ENCODE peak calls at places on chromosomes 7 and 10, in eight cellular contexts. G, Q, M, H, U, L, F and X are unnamed samples.

GRCh38 chr7:99825451-99825850 is 2.4 kb upstream of the CYP3A43 start:
- DNase-seq in Q (no peak), U (no peak), G (no peak), F (no peak), M (no peak), L (no peak), H (no peak), X (no peak)

GRCh38 chr7:1595027-1595426 is 25.2 kb upstream of the PSMG3 start:
- DNase-seq in M (no peak), G (no peak), H (no peak), L (no peak), Q (no peak), F (no peak), U (no peak), X (no peak)

GRCh38 chr7:128215281-128215680 is 25.8 kb upstream of the LEP start:
- DNase-seq in Q (peak), F (peak), M (peak), L (peak), G (peak), H (no peak), U (peak), X (peak)

GRCh38 chr10:37701781-37702493 is 155.5 kb downstream of the ZNF248 start:
- DNase-seq in L (no peak), G (no peak), H (no peak), M (no peak), Q (no peak), U (no peak), F (no peak), X (no peak)

GRCh38 chr7:82818091-82818620 is 344.5 kb downstream of the PCLO start:
- DNase-seq in U (no peak), G (no peak), H (no peak), Q (no peak), F (no peak), L (no peak), M (no peak), X (peak)

GRCh38 chr7:55019691-55020480 is 1.1 kb downstream of the EGFR start:
- DNase-seq in F (no peak), U (no peak), H (no peak), G (no peak), Q (no peak), L (no peak), M (no peak), X (no peak)

GRCh38 chr7:27723086-27723485 is 16.9 kb upstream of the TAX1BP1 start:
- DNase-seq in F (no peak), H (no peak), G (no peak), Q (peak), L (no peak), M (peak), U (peak), X (peak)

GRCh38 chr7:22728416-22729029 is 1.5 kb downstream of the IL6 start:
- DNase-seq in Q (no peak), L (peak), G (no peak), U (peak), H (peak), F (peak), M (peak), X (peak)

GRCh38 chr7:121624922-121625321 is 228.8 kb upstream of the FAM3C start:
- DNase-seq in F (no peak), M (peak), U (no peak), L (peak), Q (no peak), G (no peak), H (no peak), X (peak)

GRCh38 chr10:61776615-61777266 is 114.0 kb downstream of the CABCOCO1 start:
- DNase-seq in H (no peak), Q (no peak), M (no peak), F (no peak), U (no peak), L (no peak), G (no peak), X (no peak)

GRCh38 chr7:139651308-139651707 is 126.5 kb downstream of the HIPK2 start:
- DNase-seq in F (peak), H (peak), Q (no peak), U (peak), L (no peak), G (no peak), M (no peak), X (no peak)

GRCh38 chr7:95725170-95725569 is 47.2 kb upstream of the DYNC1I1 start:
- DNase-seq in F (no peak), Q (no peak), H (no peak), U (no peak), L (no peak), G (no peak), M (no peak), X (peak)
- TF ChIP-seq CTCF in F (no peak), Q (no peak), H (no peak), U (peak), L (no peak), G (no peak), M (no peak), X (peak)

DNA sequence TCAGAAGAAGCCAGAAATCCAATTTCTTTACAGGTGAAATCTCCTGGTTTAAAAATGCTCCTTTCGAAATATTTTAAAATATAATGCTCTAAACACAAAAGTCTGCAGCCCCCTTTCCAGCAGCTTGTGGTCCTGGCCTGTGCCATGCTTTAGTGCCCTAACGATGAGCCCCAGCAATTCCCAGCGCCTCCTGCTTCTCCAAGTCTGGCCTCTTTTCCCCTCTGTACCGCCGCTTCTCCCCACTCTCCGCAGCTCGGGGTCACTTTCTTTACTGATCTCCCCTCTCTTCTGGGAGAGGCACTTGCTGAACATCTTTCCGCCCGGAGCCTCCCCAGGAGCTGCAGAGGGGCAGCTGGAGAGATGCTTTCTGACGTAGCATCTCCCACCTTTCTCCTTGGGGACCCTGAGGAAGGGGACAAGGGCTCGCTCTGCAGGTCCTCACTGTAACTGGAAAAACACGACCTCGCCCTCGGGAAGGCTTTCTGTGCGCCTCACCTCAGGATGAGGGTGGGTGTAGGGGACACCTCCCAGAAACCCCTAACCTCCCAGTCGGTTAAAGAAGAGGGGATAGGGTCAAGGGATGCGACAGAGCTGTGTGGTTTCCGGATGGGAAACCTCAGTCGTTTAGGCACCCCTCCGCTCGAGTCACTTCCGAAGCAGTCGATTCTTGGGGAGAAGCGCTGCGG is 544 bp upstream of the INA start:
- DNase-seq in F (no peak), M (no peak), U (no peak), G (no peak), Q (no peak), H (no peak), L (no peak), X (no peak)
- H3K4me3 ChIP-seq in F (peak), M (no peak), U (no peak), G (peak), Q (peak), H (no peak), L (peak), X (no peak)

GRCh38 chr7:149459540-149460433 is 1.1 kb downstream of the ZNF777 start:
- DNase-seq in H (peak), Q (no peak), L (no peak), G (no peak), U (peak), F (no peak), M (peak), X (peak)

GRCh38 chr7:149459201-149459539 is 1.7 kb downstream of the ZNF777 start:
- DNase-seq in H (no peak), F (no peak), U (no peak), L (no peak), M (no peak), Q (no peak), G (no peak), X (no peak)

GRCh38 chr7:149458235-149458634 is 2.6 kb downstream of the ZNF777 start:
- DNase-seq in F (no peak), H (no peak), G (no peak), L (no peak), Q (no peak), M (no peak), U (no peak), X (no peak)

GRCh38 chr7:149462101-149462520 is 1.2 kb upstream of the ZNF777 start:
- DNase-seq in F (no peak), H (no peak), Q (no peak), L (no peak), M (no peak), G (no peak), U (no peak), X (no peak)

DNA sequence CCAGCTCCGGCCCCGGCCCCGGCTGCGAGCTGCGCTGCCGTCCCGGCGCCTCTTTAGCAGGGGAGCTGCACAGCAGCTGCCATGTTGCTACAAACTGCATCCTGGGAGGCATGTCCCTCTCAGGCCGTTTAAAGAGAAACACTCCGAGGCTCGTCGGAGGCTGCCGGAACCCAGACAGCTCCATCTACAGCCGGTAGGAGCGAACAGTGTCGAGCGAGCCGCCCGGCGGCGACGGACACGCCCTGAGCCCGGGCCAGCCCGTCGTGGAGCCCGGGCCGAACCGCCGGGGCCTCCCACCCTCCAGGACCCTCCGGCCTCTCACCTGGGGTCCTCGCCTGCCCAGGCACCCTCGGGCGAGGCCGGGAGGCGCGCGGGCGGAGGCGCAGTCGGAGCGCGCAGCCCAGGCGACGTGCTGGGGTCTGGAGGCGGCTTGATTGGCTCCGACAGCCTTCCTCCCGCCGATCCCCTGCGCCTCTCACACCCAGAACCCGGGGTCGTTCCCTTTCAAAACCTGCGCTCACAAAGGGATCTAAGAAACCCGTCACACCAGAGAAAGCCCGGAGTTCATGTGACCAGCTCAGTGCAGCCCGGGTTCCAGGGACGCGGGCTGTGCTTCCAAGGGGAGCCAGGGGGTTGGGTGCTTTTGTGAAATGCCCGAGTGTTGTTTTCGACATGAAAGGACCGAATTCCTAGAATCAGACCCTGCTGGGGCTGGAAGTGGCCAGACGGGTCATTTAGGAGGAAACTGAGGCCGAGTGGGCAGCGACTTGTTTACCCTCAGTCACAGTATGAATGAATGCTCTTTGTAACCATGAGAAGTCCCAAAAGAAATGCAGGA is at the start of gene ZNF777:
- DNase-seq in H (peak), G (peak), Q (peak), U (peak), F (peak), L (peak), M (peak), X (peak)
- TF ChIP-seq CTCF in H (peak), G (peak), Q (peak), U (peak), F (peak), L (peak), M (peak), X (peak)

GRCh38 chr10:129961274-129961839 is 2.7 kb downstream of the EBF3 start:
- DNase-seq in Q (no peak), F (no peak), H (no peak), G (no peak), M (peak), L (no peak), U (no peak), X (no peak)

GRCh38 chr10:129962558-129963075 is 1.5 kb downstream of the EBF3 start:
- DNase-seq in U (no peak), G (no peak), M (no peak), F (no peak), H (no peak), Q (no peak), L (no peak), X (no peak)

GRCh38 chr10:129963076-129963830 is 821 bp downstream of the EBF3 start:
- DNase-seq in G (no peak), H (no peak), M (peak), Q (no peak), F (peak), L (peak), U (peak), X (peak)

GRCh38 chr10:129960493-129961273 is 3.4 kb downstream of the EBF3 start:
- DNase-seq in G (no peak), Q (no peak), M (no peak), U (no peak), F (no peak), L (no peak), H (no peak), X (no peak)

DNA sequence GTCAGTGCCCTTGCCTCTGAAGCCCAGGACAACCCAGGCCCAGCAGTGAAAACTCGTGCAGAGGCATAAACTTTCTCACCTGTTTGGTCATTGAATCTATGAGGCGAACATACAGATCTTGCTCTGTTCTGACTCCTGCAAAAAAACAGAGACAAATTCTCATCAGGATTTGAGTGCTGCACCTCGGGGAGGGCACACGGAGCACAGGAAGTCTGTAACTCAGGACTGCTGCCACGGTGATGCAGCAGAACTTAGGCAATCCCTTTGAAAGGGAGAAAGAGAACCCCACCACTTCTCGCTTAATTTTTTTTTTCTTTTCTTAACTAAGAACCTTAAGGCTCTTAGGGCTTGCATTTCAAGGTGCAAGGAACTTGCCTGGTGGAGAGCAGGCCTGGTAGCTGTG is 2.0 kb downstream of the EBF3 start:
- DNase-seq in L (no peak), Q (no peak), M (peak), H (no peak), G (no peak), U (no peak), F (no peak), X (peak)
- H3K4me3 ChIP-seq in L (no peak), Q (peak), M (peak), H (no peak), G (no peak), U (no peak), F (no peak), X (peak)